ENCODE peak calls at places on chromosomes 4 and X, in four cellular contexts. C, Q, P and S are unnamed samples.

GRCh38 chrX:137982791-137983190 is 416.9 kb downstream of the ZIC3 start:
- DNase-seq in C (no peak), Q (no peak), P (no peak), S (no peak)

GRCh38 chr4:54635329-54635728 is 22.4 kb upstream of the KIT start:
- DNase-seq in C (no peak), Q (no peak), P (no peak), S (no peak)

GRCh38 chr4:119290598-119290997 is 31.3 kb downstream of the FABP2 start:
- DNase-seq in C (no peak), Q (no peak), P (no peak), S (no peak)

GRCh38 chr4:3879681-3880594 is 113.8 kb downstream of the ADRA2C start:
- DNase-seq in C (no peak), Q (no peak), P (peak), S (peak)

GRCh38 chr4:79049840-79050520 is 110.7 kb upstream of the PAQR3 start:
- DNase-seq in C (no peak), Q (no peak), P (peak), S (peak)

GRCh38 chr4:185758807-185759206 is 53.2 kb downstream of the SORBS2 start:
- DNase-seq in C (no peak), Q (no peak), P (no peak), S (no peak)

GRCh38 chr4:47210828-47211227 is 179.5 kb downstream of the GABRB1 start:
- DNase-seq in C (peak), Q (no peak), P (no peak), S (no peak)

GRCh38 chrX:72131317-72132294 is at the start of gene RTL5:
- DNase-seq in C (peak), Q (peak), P (peak), S (peak)

GRCh38 chr4:2930821-2931764 is 32.1 kb downstream of the NOP14 start:
- DNase-seq in C (no peak), Q (no peak), P (no peak), S (no peak)

GRCh38 chrX:130793966-130794365 is 109.0 kb downstream of the ENOX2 start:
- DNase-seq in C (no peak), Q (no peak), P (no peak), S (peak)

GRCh38 chrX:148133099-148133725 is 152.1 kb downstream of the FMR1NB start:
- DNase-seq in C (no peak), Q (no peak), P (peak), S (no peak)

GRCh38 chr4:85825937-85826678 is 351.2 kb downstream of the ARHGAP24 start:
- DNase-seq in C (peak), Q (peak), P (peak), S (peak)

GRCh38 chrX:104254442-104255115 is at the start of gene ESX1:
- DNase-seq in C (peak), Q (no peak), P (peak), S (no peak)

GRCh38 chr4:26985836-26986235 is 125.2 kb downstream of the STIM2 start:
- DNase-seq in C (no peak), Q (no peak), P (no peak), S (no peak)

DNA sequence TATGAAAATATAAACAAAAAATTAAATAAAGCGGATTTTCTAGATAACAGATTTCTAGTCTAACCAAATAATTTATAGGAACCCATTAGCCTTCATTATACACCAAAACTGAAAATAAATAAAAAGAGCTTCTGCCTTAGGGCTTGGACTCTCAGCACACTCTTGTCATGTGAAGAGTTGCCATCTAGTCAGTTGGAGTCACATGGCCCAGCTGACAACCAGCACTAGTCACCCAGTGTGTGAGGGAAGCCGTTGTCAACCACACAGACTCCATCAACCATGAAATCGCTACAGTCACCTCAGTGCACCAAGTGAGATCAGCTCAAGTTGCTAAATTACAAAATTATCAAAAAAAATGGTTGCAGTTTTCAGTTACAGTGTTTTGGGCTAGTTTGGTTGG is 470.0 kb downstream of the GASK1B start:
- DNase-seq in C (no peak), Q (no peak), P (no peak), S (no peak)
- H2AFZ ChIP-seq in C (no peak), Q (no peak), P (no peak), S (no peak)

GRCh38 chr4:148263127-148263526 is 179.1 kb downstream of the NR3C2 start:
- DNase-seq in C (no peak), Q (no peak), P (no peak), S (no peak)

GRCh38 chr4:148261861-148262260 is 180.4 kb downstream of the NR3C2 start:
- DNase-seq in C (no peak), Q (peak), P (no peak), S (no peak)

GRCh38 chr4:148259841-148260240 is 182.4 kb downstream of the NR3C2 start:
- DNase-seq in C (no peak), Q (no peak), P (no peak), S (no peak)

GRCh38 chr4:148254818-148255366 is 187.3 kb downstream of the NR3C2 start:
- DNase-seq in C (no peak), Q (no peak), P (no peak), S (no peak)

GRCh38 chr4:148258526-148258925 is 183.7 kb downstream of the NR3C2 start:
- DNase-seq in C (no peak), Q (no peak), P (no peak), S (no peak)
- H2AFZ ChIP-seq in C (no peak), Q (no peak), P (no peak), S (no peak)

GRCh38 chrX:107935200-107935599 is 47.0 kb downstream of the TEX13B start:
- DNase-seq in C (peak), Q (peak), P (peak), S (no peak)
- H2AFZ ChIP-seq in C (no peak), Q (no peak), P (peak), S (no peak)

GRCh38 chr4:55791666-55792065 is 27.9 kb upstream of the EXOC1L start:
- DNase-seq in C (peak), Q (no peak), P (peak), S (no peak)

GRCh38 chr4:55794053-55794452 is 25.5 kb upstream of the EXOC1L start:
- DNase-seq in C (no peak), Q (no peak), P (peak), S (no peak)

GRCh38 chr4:55795342-55795741 is 24.2 kb upstream of the EXOC1L start:
- DNase-seq in C (no peak), Q (no peak), P (no peak), S (no peak)

DNA sequence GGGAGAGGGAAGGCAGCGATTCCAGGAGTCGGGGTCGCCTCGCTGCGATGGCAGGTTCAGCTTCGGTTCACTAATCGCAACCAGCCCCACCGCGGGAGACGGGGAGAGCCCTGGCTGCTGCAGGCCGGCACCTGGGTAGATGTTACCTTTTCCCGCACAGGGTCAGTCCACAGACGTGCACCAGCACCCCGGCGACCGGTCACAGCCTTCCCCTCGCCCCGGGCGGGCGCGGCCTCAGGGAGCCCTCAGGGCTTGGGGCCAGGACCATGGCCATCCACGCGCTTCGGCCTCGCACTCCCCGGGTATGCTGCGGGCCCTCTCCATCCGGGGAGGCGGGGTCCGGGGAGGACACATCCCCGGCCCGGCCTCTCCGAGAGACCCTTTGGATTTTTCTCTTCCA is 26.1 kb upstream of the EXOC1L start:
- DNase-seq in C (no peak), Q (no peak), P (peak), S (peak)
- H2AFZ ChIP-seq in C (no peak), Q (peak), P (peak), S (no peak)